ENCODE peak calls at places on chromosome 15, in five cellular contexts. G is CD4-positive, alpha-beta memory T cell; J is fibroblast of lung; W is thoracic aorta; R is AG04450. C is an unnamed sample.

GRCh38 chr15:58081446-58081845 is 15.9 kb upstream of the ALDH1A2 start:
- DNase-seq in G (no peak), R (no peak), W (no peak), J (no peak), C (no peak)

GRCh38 chr15:81312790-81313543 is 11.0 kb downstream of the STARD5 start:
- DNase-seq in G (no peak), R (peak; percentile 95), W (peak; percentile 84), J (peak; percentile 99), C (peak; percentile 73)

GRCh38 chr15:57680021-57680420 is 26.5 kb upstream of the POLR2M start:
- DNase-seq in R (no peak), W (no peak), G (no peak), J (peak; percentile 54), C (no peak)

GRCh38 chr15:33137101-33137500 is 57.4 kb downstream of the FMN1 start:
- DNase-seq in R (no peak), W (no peak), G (no peak), J (no peak), C (no peak)

GRCh38 chr15:82298520-82298919 is 35.9 kb downstream of the SAXO2 start:
- DNase-seq in G (peak; percentile 74), R (no peak), W (no peak), J (no peak), C (peak; percentile 58)

GRCh38 chr15:98518823-98519561 is 129.3 kb upstream of the IGF1R start:
- DNase-seq in W (no peak), J (peak; percentile 85), R (peak; percentile 52), G (peak; percentile 44), C (no peak)

GRCh38 chr15:88908697-88909621 is 4.2 kb downstream of the MFGE8 start:
- DNase-seq in G (no peak), W (no peak), J (peak; percentile 36), R (no peak), C (peak; percentile 59)

GRCh38 chr15:78065284-78065872 is 12.1 kb downstream of the TBC1D2B start:
- DNase-seq in W (no peak), J (peak; percentile 99), R (peak; percentile 94), G (peak; percentile 24), C (peak; percentile 78)

GRCh38 chr15:38147246-38147645 is 105.4 kb upstream of the SPRED1 start:
- DNase-seq in W (no peak), R (no peak), J (no peak), G (no peak), C (no peak)

GRCh38 chr15:60580650-60581415 is 101.9 kb upstream of the ICE2 start:
- DNase-seq in W (no peak), J (no peak), G (peak; percentile 83), R (no peak), C (no peak)

GRCh38 chr15:80058851-80059785 is at the start of gene ZFAND6:
- DNase-seq in J (peak; percentile 90), G (peak; percentile 95), R (peak; percentile 72), W (peak; percentile 69), C (peak; percentile 98)

GRCh38 chr15:64216722-64217428 is 54.1 kb upstream of the PPIB start:
- DNase-seq in R (no peak), J (peak; percentile 29), W (no peak), G (no peak), C (no peak)

GRCh38 chr15:46456431-46456830 is 821.6 kb downstream of the SQOR start:
- DNase-seq in W (no peak), R (no peak), J (no peak), G (no peak), C (no peak)

GRCh38 chr15:63244399-63244798 is 33.0 kb upstream of the APH1B start:
- DNase-seq in W (no peak), J (no peak), G (no peak), R (no peak), C (no peak)

GRCh38 chr15:50940506-50940905 is 32.0 kb downstream of the AP4E1 start:
- DNase-seq in W (no peak), J (peak; percentile 52), G (no peak), R (no peak), C (no peak)

GRCh38 chr15:63071288-63071909 is 28.9 kb downstream of the TPM1 start:
- DNase-seq in R (no peak), G (no peak), W (no peak), J (no peak), C (no peak)

GRCh38 chr15:91142097-91142744 is 42.2 kb downstream of the SV2B start:
- DNase-seq in W (no peak), R (no peak), J (no peak), G (no peak), C (no peak)

GRCh38 chr15:91776104-91776503 is 77.4 kb upstream of the SLCO3A1 start:
- DNase-seq in W (no peak), R (no peak), J (no peak), G (no peak), C (no peak)

GRCh38 chr15:59696332-59696731 is 7.2 kb upstream of the BNIP2 start:
- DNase-seq in G (no peak), R (no peak), J (no peak), W (no peak), C (no peak)

GRCh38 chr15:76321602-76322001 is 10.3 kb upstream of the ETFA start:
- DNase-seq in W (no peak), J (no peak), R (no peak), G (no peak), C (no peak)

GRCh38 chr15:76320012-76320411 is 8.7 kb upstream of the ETFA start:
- DNase-seq in J (no peak), G (no peak), W (no peak), R (no peak), C (no peak)

GRCh38 chr15:76324066-76324465 is 12.5 kb upstream of the ISL2 start:
- DNase-seq in G (no peak), W (no peak), R (no peak), J (no peak), C (no peak)

GRCh38 chr15:76325704-76326103 is 10.9 kb upstream of the ISL2 start:
- DNase-seq in G (no peak), J (no peak), R (no peak), W (no peak), C (no peak)

GRCh38 chr15:76321171-76321570 is 9.9 kb upstream of the ETFA start:
- DNase-seq in R (no peak), J (no peak), W (no peak), G (no peak), C (no peak)
- H3K4me3 ChIP-seq in R (no peak overlapping the region), J (no peak overlapping the region), W (no peak overlapping the region), G (no peak overlapping the region), C (no peak overlapping the region)

DNA sequence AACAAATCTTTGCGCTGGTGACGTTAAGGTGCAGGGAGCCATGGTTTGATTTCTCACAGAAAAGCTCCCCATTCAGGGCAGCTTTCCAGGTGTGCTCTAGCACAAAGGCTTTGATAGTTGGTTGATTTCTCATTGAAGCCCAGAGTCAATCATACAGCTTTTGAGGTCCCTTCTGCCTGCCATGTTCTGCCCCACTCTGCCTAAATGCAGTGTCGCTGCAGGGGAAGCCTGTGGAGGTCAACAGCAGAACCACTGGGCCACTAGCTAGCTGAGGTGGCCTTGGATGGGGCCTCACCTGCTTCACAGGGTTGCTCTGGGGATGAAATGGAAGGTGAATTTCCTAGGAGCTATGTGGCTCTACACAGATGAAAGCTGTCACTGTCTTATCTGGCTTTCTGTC is 278.3 kb downstream of the TLE3 start:
- DNase-seq in G (no peak), J (no peak), R (no peak), W (no peak), C (no peak)
- H3K4me3 ChIP-seq in G (no peak overlapping the region), J (no peak overlapping the region), R (no peak overlapping the region), W (no peak overlapping the region), C (no peak overlapping the region)

GRCh38 chr15:41968738-41969137 is 3.6 kb downstream of the EHD4 start:
- DNase-seq in J (no peak), W (no peak), G (no peak), R (no peak), C (no peak)

GRCh38 chr15:41971893-41972340 is 440 bp downstream of the EHD4 start:
- DNase-seq in R (no peak), J (no peak), W (no peak), G (no peak), C (no peak)

GRCh38 chr15:41970456-41970855 is 1.9 kb downstream of the EHD4 start:
- DNase-seq in R (no peak), G (peak; percentile 11), J (no peak), W (no peak), C (no peak)

GRCh38 chr15:41971089-41971892 is 1.1 kb downstream of the EHD4 start:
- DNase-seq in J (peak; percentile 53), W (peak; percentile 35), G (peak; percentile 81), R (no peak), C (peak; percentile 77)

DNA sequence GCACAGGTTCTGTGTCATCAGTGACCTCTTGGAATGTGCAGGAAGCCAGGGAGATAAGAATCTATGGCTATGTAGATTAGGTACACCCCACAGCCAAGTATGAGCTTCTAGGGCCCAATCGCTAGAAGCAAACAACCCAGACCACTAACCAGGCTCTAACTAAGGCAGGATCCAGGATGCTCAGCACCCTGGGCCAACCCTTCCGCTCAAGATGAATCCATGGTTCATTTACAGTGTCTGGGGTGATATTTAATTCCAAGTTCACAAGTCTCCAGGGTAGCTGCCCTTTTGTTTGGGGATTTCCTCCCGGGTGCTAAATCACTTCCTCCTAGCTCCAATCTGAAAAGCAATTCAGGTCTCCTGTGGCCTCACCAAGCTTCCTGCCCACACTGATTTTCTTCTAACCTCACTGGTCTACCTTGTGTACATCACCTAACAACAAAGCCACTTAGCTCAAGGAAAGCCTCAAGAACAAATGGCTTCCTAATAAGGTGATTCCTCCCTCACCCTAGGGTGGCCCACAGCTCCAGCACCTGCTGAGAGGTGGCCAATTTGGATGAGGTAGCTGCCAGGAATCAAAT is 2.4 kb downstream of the EHD4 start:
- DNase-seq in G (peak; percentile 79), W (no peak), R (no peak), J (no peak), C (no peak)
- H3K4me3 ChIP-seq in G (peak overlapping the region; percentile 3), W (peak overlapping the region; percentile 95), R (no peak overlapping the region), J (no peak overlapping the region), C (peak overlapping the region; percentile 86)

GRCh38 chr15:40958146-40958545 is 4.9 kb downstream of the CHAC1 start:
- DNase-seq in G (no peak), W (no peak), J (no peak), R (no peak), C (no peak)

GRCh38 chr15:40955930-40956542 is 2.8 kb downstream of the CHAC1 start:
- DNase-seq in R (no peak), J (no peak), G (no peak), W (no peak), C (no peak)

GRCh38 chr15:40957581-40958051 is 4.3 kb downstream of the CHAC1 start:
- DNase-seq in J (no peak), G (no peak), R (no peak), W (peak; percentile 82), C (no peak)

GRCh38 chr15:40956543-40956982 is 3.3 kb downstream of the CHAC1 start:
- DNase-seq in W (no peak), G (no peak), J (no peak), R (no peak), C (no peak)

DNA sequence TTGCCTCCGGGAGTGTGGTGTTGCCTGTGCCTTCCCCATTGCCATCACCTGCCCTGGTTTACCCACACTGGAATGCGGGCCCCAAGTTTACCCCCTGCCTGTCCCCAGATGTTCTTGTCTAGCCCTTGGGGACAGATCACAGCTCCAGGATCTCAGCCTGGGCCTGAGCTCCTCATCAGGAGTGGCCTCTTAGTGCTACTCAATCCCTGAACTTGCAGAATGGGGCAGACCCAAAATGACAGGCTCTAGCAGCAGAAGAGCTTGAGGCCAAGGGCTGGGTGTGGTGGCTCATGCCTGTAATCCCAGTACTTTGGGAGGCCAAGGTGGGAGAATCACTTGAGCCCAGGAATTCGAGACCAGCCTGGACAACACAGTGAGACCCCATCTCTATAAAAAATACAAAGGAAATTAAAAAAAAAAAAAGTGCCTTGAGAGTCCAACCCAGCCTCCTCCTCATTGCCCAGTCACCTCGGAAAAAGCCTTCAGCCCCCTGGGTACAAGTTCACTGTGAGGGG is 3.8 kb downstream of the CHAC1 start:
- DNase-seq in G (no peak), W (no peak), J (no peak), R (no peak), C (no peak)
- H3K4me3 ChIP-seq in G (no peak overlapping the region), W (peak overlapping the region; percentile 24), J (no peak overlapping the region), R (peak overlapping the region; percentile 95), C (no peak overlapping the region)

GRCh38 chr15:74010929-74011540 is 16.5 kb downstream of the PML start:
- DNase-seq in G (no peak), R (no peak), J (peak; percentile 71), W (no peak), C (no peak)
- H3K4me3 ChIP-seq in G (no peak overlapping the region), R (no peak overlapping the region), J (no peak overlapping the region), W (no peak overlapping the region), C (no peak overlapping the region)

C was measured in upper lobe of right lung.